ENCODE peak calls at places on chromosome 4, in nine cellular contexts. One of them, this sample, is unnamed.

GRCh38 chr4:103425406-103425805 is 227.3 kb upstream of the CENPE start:
- DNase-seq in smooth muscle cell of the brain vasculature: no peak
- DNase-seq in astrocyte of the spinal cord: no peak
- DNase-seq in non-pigmented ciliary epithelial cell: no peak
- DNase-seq in NCI-H510A: peak
- DNase-seq in AG08396: no peak
- DNase-seq in CD8-positive, alpha-beta memory T cell: no peak
- DNase-seq in activated naive CD4-positive, alpha-beta T cell treated with Interleukin-2 at 50 U/mL for 16 hours: no peak
- DNase-seq in NAMALWA: no peak
- DNase-seq in this sample: no peak

GRCh38 chr4:88195666-88196365 is 37.4 kb upstream of the ABCG2 start:
- DNase-seq in activated naive CD4-positive, alpha-beta T cell treated with Interleukin-2 at 50 U/mL for 16 hours: no peak
- DNase-seq in smooth muscle cell of the brain vasculature: no peak
- DNase-seq in astrocyte of the spinal cord: no peak
- DNase-seq in non-pigmented ciliary epithelial cell: no peak
- DNase-seq in NCI-H510A: no peak
- DNase-seq in AG08396: no peak
- DNase-seq in NAMALWA: no peak
- DNase-seq in CD8-positive, alpha-beta memory T cell: no peak
- DNase-seq in this sample: no peak

GRCh38 chr4:82436780-82437179 is 6.4 kb downstream of the ENOPH1 start:
- DNase-seq in AG08396: no peak
- DNase-seq in smooth muscle cell of the brain vasculature: no peak
- DNase-seq in NCI-H510A: no peak
- DNase-seq in CD8-positive, alpha-beta memory T cell: no peak
- DNase-seq in non-pigmented ciliary epithelial cell: no peak
- DNase-seq in activated naive CD4-positive, alpha-beta T cell treated with Interleukin-2 at 50 U/mL for 16 hours: no peak
- DNase-seq in NAMALWA: no peak
- DNase-seq in astrocyte of the spinal cord: no peak
- DNase-seq in this sample: no peak

GRCh38 chr4:173039617-173040176 is 128.9 kb upstream of the GALNT7 start:
- DNase-seq in NCI-H510A: no peak
- DNase-seq in NAMALWA: peak
- DNase-seq in AG08396: no peak
- DNase-seq in CD8-positive, alpha-beta memory T cell: no peak
- DNase-seq in non-pigmented ciliary epithelial cell: no peak
- DNase-seq in smooth muscle cell of the brain vasculature: no peak
- DNase-seq in activated naive CD4-positive, alpha-beta T cell treated with Interleukin-2 at 50 U/mL for 16 hours: no peak
- DNase-seq in astrocyte of the spinal cord: no peak
- DNase-seq in this sample: no peak

GRCh38 chr4:23023121-23023520 is 330.4 kb downstream of the GBA3 start:
- DNase-seq in NCI-H510A: no peak
- DNase-seq in smooth muscle cell of the brain vasculature: no peak
- DNase-seq in AG08396: no peak
- DNase-seq in CD8-positive, alpha-beta memory T cell: no peak
- DNase-seq in NAMALWA: no peak
- DNase-seq in activated naive CD4-positive, alpha-beta T cell treated with Interleukin-2 at 50 U/mL for 16 hours: no peak
- DNase-seq in astrocyte of the spinal cord: no peak
- DNase-seq in non-pigmented ciliary epithelial cell: no peak
- DNase-seq in this sample: no peak

GRCh38 chr4:147479817-147480216 is 1.1 kb upstream of the EDNRA start:
- DNase-seq in NAMALWA: no peak
- DNase-seq in AG08396: peak
- DNase-seq in smooth muscle cell of the brain vasculature: no peak
- DNase-seq in CD8-positive, alpha-beta memory T cell: no peak
- DNase-seq in non-pigmented ciliary epithelial cell: no peak
- DNase-seq in NCI-H510A: no peak
- DNase-seq in astrocyte of the spinal cord: peak
- DNase-seq in activated naive CD4-positive, alpha-beta T cell treated with Interleukin-2 at 50 U/mL for 16 hours: no peak
- DNase-seq in this sample: peak

GRCh38 chr4:5956285-5957021 is 61.8 kb downstream of the C4orf50 start:
- DNase-seq in astrocyte of the spinal cord: no peak
- DNase-seq in AG08396: no peak
- DNase-seq in CD8-positive, alpha-beta memory T cell: no peak
- DNase-seq in NAMALWA: no peak
- DNase-seq in smooth muscle cell of the brain vasculature: no peak
- DNase-seq in NCI-H510A: peak
- DNase-seq in activated naive CD4-positive, alpha-beta T cell treated with Interleukin-2 at 50 U/mL for 16 hours: no peak
- DNase-seq in non-pigmented ciliary epithelial cell: no peak
- DNase-seq in this sample: peak

GRCh38 chr4:137705171-137705783 is 173.0 kb upstream of the PCDH18 start:
- DNase-seq in CD8-positive, alpha-beta memory T cell: no peak
- DNase-seq in NCI-H510A: no peak
- DNase-seq in smooth muscle cell of the brain vasculature: peak
- DNase-seq in astrocyte of the spinal cord: peak
- DNase-seq in NAMALWA: no peak
- DNase-seq in activated naive CD4-positive, alpha-beta T cell treated with Interleukin-2 at 50 U/mL for 16 hours: no peak
- DNase-seq in AG08396: peak
- DNase-seq in non-pigmented ciliary epithelial cell: peak
- DNase-seq in this sample: peak

GRCh38 chr4:71559957-71560541 is 221.2 kb downstream of the SLC4A4 start:
- DNase-seq in astrocyte of the spinal cord: peak
- DNase-seq in CD8-positive, alpha-beta memory T cell: no peak
- DNase-seq in non-pigmented ciliary epithelial cell: peak
- DNase-seq in AG08396: no peak
- DNase-seq in NAMALWA: no peak
- DNase-seq in smooth muscle cell of the brain vasculature: no peak
- DNase-seq in activated naive CD4-positive, alpha-beta T cell treated with Interleukin-2 at 50 U/mL for 16 hours: no peak
- DNase-seq in NCI-H510A: no peak
- DNase-seq in this sample: no peak

GRCh38 chr4:139416073-139416673 is 37.7 kb upstream of the RAB33B start:
- DNase-seq in astrocyte of the spinal cord: peak
- DNase-seq in activated naive CD4-positive, alpha-beta T cell treated with Interleukin-2 at 50 U/mL for 16 hours: no peak
- DNase-seq in NAMALWA: peak
- DNase-seq in NCI-H510A: no peak
- DNase-seq in AG08396: peak
- DNase-seq in smooth muscle cell of the brain vasculature: peak
- DNase-seq in non-pigmented ciliary epithelial cell: peak
- DNase-seq in CD8-positive, alpha-beta memory T cell: peak
- DNase-seq in this sample: no peak

GRCh38 chr4:183322326-183322725 is at the start of gene CLDN24:
- DNase-seq in AG08396: no peak
- DNase-seq in NCI-H510A: no peak
- DNase-seq in CD8-positive, alpha-beta memory T cell: no peak
- DNase-seq in smooth muscle cell of the brain vasculature: no peak
- DNase-seq in activated naive CD4-positive, alpha-beta T cell treated with Interleukin-2 at 50 U/mL for 16 hours: no peak
- DNase-seq in NAMALWA: no peak
- DNase-seq in astrocyte of the spinal cord: no peak
- DNase-seq in non-pigmented ciliary epithelial cell: no peak
- DNase-seq in this sample: no peak

GRCh38 chr4:48905363-48906015 is 1.1 kb downstream of the OCIAD2 start:
- DNase-seq in non-pigmented ciliary epithelial cell: no peak
- DNase-seq in CD8-positive, alpha-beta memory T cell: no peak
- DNase-seq in NAMALWA: no peak
- DNase-seq in smooth muscle cell of the brain vasculature: no peak
- DNase-seq in NCI-H510A: no peak
- DNase-seq in astrocyte of the spinal cord: peak
- DNase-seq in activated naive CD4-positive, alpha-beta T cell treated with Interleukin-2 at 50 U/mL for 16 hours: no peak
- DNase-seq in AG08396: peak
- DNase-seq in this sample: no peak

This sample was measured in MG63.